ENCODE peak calls at places on chromosomes 5 and 9, in ten cellular contexts. One of them, this sample, is unnamed.

GRCh38 chr5:428219-428618 is 14.8 kb upstream of the EXOC3 start:
- DNase-seq in keratinocyte: no peak
- DNase-seq in gastrocnemius medialis: no peak
- DNase-seq in endothelial cell: no peak
- DNase-seq in ovary: no peak
- DNase-seq in dorsolateral prefrontal cortex: peak; percentile 35
- DNase-seq in HL-60: no peak
- DNase-seq in CD4-positive, alpha-beta T cell: no peak
- DNase-seq in cardiac muscle cell: no peak
- DNase-seq in transverse colon: no peak
- DNase-seq in this sample: no peak

GRCh38 chr9:121340676-121341392 is 29.2 kb downstream of the STOM start:
- DNase-seq in keratinocyte: no peak
- DNase-seq in gastrocnemius medialis: no peak
- DNase-seq in endothelial cell: no peak
- DNase-seq in ovary: no peak
- DNase-seq in dorsolateral prefrontal cortex: no peak
- DNase-seq in HL-60: no peak
- DNase-seq in CD4-positive, alpha-beta T cell: no peak
- DNase-seq in cardiac muscle cell: no peak
- DNase-seq in transverse colon: no peak
- DNase-seq in this sample: no peak

GRCh38 chr9:108272350-108272899 is 583.4 kb downstream of the ACTL7B start:
- DNase-seq in keratinocyte: no peak
- DNase-seq in gastrocnemius medialis: peak; percentile 6
- DNase-seq in endothelial cell: peak; percentile 34
- DNase-seq in ovary: peak; percentile 56
- DNase-seq in dorsolateral prefrontal cortex: no peak
- DNase-seq in HL-60: peak; percentile 15
- DNase-seq in CD4-positive, alpha-beta T cell: no peak
- DNase-seq in cardiac muscle cell: peak; percentile 75
- DNase-seq in transverse colon: peak; percentile 66
- DNase-seq in this sample: no peak

GRCh38 chr9:23683021-23683431 is 143.0 kb downstream of the ELAVL2 start:
- DNase-seq in keratinocyte: no peak
- DNase-seq in gastrocnemius medialis: no peak
- DNase-seq in endothelial cell: no peak
- DNase-seq in ovary: no peak
- DNase-seq in dorsolateral prefrontal cortex: no peak
- DNase-seq in HL-60: no peak
- DNase-seq in CD4-positive, alpha-beta T cell: no peak
- DNase-seq in cardiac muscle cell: no peak
- DNase-seq in transverse colon: no peak
- DNase-seq in this sample: no peak

GRCh38 chr9:131398204-131398603 is 4.3 kb downstream of the PRRC2B start:
- DNase-seq in keratinocyte: no peak
- DNase-seq in gastrocnemius medialis: peak; percentile 60
- DNase-seq in endothelial cell: no peak
- DNase-seq in ovary: no peak
- DNase-seq in dorsolateral prefrontal cortex: no peak
- DNase-seq in HL-60: peak; percentile 89
- DNase-seq in CD4-positive, alpha-beta T cell: peak; percentile 58
- DNase-seq in cardiac muscle cell: no peak
- DNase-seq in transverse colon: peak; percentile 45
- DNase-seq in this sample: no peak

GRCh38 chr5:84372066-84372700 is 12.5 kb downstream of the EDIL3 start:
- DNase-seq in keratinocyte: no peak
- DNase-seq in gastrocnemius medialis: no peak
- DNase-seq in endothelial cell: no peak
- DNase-seq in ovary: no peak
- DNase-seq in dorsolateral prefrontal cortex: no peak
- DNase-seq in HL-60: no peak
- DNase-seq in CD4-positive, alpha-beta T cell: no peak
- DNase-seq in cardiac muscle cell: peak; percentile 93
- DNase-seq in transverse colon: no peak
- DNase-seq in this sample: no peak

GRCh38 chr5:51181495-51181894 is 201.8 kb upstream of the ISL1 start:
- DNase-seq in keratinocyte: no peak
- DNase-seq in gastrocnemius medialis: no peak
- DNase-seq in endothelial cell: no peak
- DNase-seq in ovary: no peak
- DNase-seq in dorsolateral prefrontal cortex: no peak
- DNase-seq in HL-60: no peak
- DNase-seq in CD4-positive, alpha-beta T cell: no peak
- DNase-seq in cardiac muscle cell: no peak
- DNase-seq in transverse colon: no peak
- DNase-seq in this sample: no peak

GRCh38 chr9:133995012-133995896 is 3.1 kb upstream of the VAV2 start:
- DNase-seq in keratinocyte: no peak
- DNase-seq in gastrocnemius medialis: no peak
- DNase-seq in endothelial cell: no peak
- DNase-seq in ovary: no peak
- DNase-seq in dorsolateral prefrontal cortex: no peak
- DNase-seq in HL-60: no peak
- DNase-seq in CD4-positive, alpha-beta T cell: no peak
- DNase-seq in cardiac muscle cell: no peak
- DNase-seq in transverse colon: no peak
- DNase-seq in this sample: no peak

GRCh38 chr9:74742176-74742575 is 145.5 kb downstream of the TRPM6 start:
- DNase-seq in keratinocyte: no peak
- DNase-seq in gastrocnemius medialis: no peak
- DNase-seq in endothelial cell: no peak
- DNase-seq in ovary: no peak
- DNase-seq in dorsolateral prefrontal cortex: no peak
- DNase-seq in HL-60: no peak
- DNase-seq in CD4-positive, alpha-beta T cell: no peak
- DNase-seq in cardiac muscle cell: no peak
- DNase-seq in transverse colon: no peak
- DNase-seq in this sample: no peak

GRCh38 chr5:177004961-177005360 is 1.6 kb downstream of the UIMC1 start:
- DNase-seq in keratinocyte: no peak
- DNase-seq in gastrocnemius medialis: no peak
- DNase-seq in endothelial cell: no peak
- DNase-seq in ovary: no peak
- DNase-seq in dorsolateral prefrontal cortex: no peak
- DNase-seq in HL-60: no peak
- DNase-seq in CD4-positive, alpha-beta T cell: no peak
- DNase-seq in cardiac muscle cell: no peak
- DNase-seq in transverse colon: no peak
- DNase-seq in this sample: no peak

GRCh38 chr9:89821081-89821480 is 216.3 kb downstream of the GADD45G start:
- DNase-seq in keratinocyte: no peak
- DNase-seq in gastrocnemius medialis: no peak
- DNase-seq in endothelial cell: no peak
- DNase-seq in ovary: no peak
- DNase-seq in dorsolateral prefrontal cortex: no peak
- DNase-seq in HL-60: no peak
- DNase-seq in CD4-positive, alpha-beta T cell: no peak
- DNase-seq in cardiac muscle cell: peak; percentile 21
- DNase-seq in transverse colon: no peak
- DNase-seq in this sample: no peak

GRCh38 chr5:9059920-9060691 is 485.8 kb downstream of the SEMA5A start:
- DNase-seq in keratinocyte: peak; percentile 73
- DNase-seq in gastrocnemius medialis: no peak
- DNase-seq in endothelial cell: no peak
- DNase-seq in ovary: no peak
- DNase-seq in dorsolateral prefrontal cortex: no peak
- DNase-seq in HL-60: no peak
- DNase-seq in CD4-positive, alpha-beta T cell: no peak
- DNase-seq in cardiac muscle cell: peak; percentile 76
- DNase-seq in transverse colon: no peak
- DNase-seq in this sample: no peak

GRCh38 chr5:38104497-38105230 is 153.7 kb upstream of the EGFLAM start:
- DNase-seq in keratinocyte: no peak
- DNase-seq in gastrocnemius medialis: no peak
- DNase-seq in endothelial cell: no peak
- DNase-seq in ovary: no peak
- DNase-seq in dorsolateral prefrontal cortex: no peak
- DNase-seq in HL-60: no peak
- DNase-seq in CD4-positive, alpha-beta T cell: no peak
- DNase-seq in cardiac muscle cell: no peak
- DNase-seq in transverse colon: no peak
- DNase-seq in this sample: no peak

GRCh38 chr9:127418037-127418471 is 6.1 kb upstream of the ZNF79 start:
- DNase-seq in keratinocyte: no peak
- DNase-seq in gastrocnemius medialis: no peak
- DNase-seq in endothelial cell: peak; percentile 67
- DNase-seq in ovary: no peak
- DNase-seq in dorsolateral prefrontal cortex: no peak
- DNase-seq in HL-60: peak; percentile 32
- DNase-seq in CD4-positive, alpha-beta T cell: no peak
- DNase-seq in cardiac muscle cell: peak; percentile 12
- DNase-seq in transverse colon: no peak
- DNase-seq in this sample: no peak

GRCh38 chr5:153159611-153160010 is 330.9 kb upstream of the GRIA1 start:
- DNase-seq in keratinocyte: no peak
- DNase-seq in gastrocnemius medialis: no peak
- DNase-seq in endothelial cell: no peak
- DNase-seq in ovary: no peak
- DNase-seq in dorsolateral prefrontal cortex: no peak
- DNase-seq in HL-60: no peak
- DNase-seq in CD4-positive, alpha-beta T cell: no peak
- DNase-seq in cardiac muscle cell: peak; percentile 11
- DNase-seq in transverse colon: no peak
- DNase-seq in this sample: no peak

DNA sequence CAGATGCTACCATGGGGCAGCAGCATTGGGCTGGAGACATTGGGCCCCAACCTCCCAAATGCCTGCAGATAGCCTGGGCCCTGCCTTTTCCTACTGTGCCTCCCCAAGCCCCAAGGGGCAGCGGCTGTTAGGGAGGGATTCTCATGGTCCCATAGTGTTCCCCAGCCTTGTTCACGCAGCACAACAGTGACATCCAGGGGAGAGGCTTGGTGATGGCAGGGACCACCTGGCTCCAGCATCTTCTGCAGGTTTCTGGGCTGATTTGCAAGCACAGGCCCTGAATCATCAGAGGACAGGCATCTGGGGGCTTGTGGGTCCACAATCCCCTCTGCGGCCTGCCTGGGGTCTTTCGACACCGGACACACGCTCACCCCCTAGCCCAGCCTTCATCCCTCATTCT is 354.6 kb downstream of the SLIT3 start:
- DNase-seq in keratinocyte: no peak
- DNase-seq in gastrocnemius medialis: no peak
- DNase-seq in endothelial cell: peak; percentile 38
- DNase-seq in ovary: no peak
- DNase-seq in dorsolateral prefrontal cortex: no peak
- DNase-seq in HL-60: no peak
- DNase-seq in CD4-positive, alpha-beta T cell: no peak
- DNase-seq in cardiac muscle cell: peak; percentile 13
- DNase-seq in transverse colon: no peak
- DNase-seq in this sample: peak; percentile 9
- TF ChIP-seq CTCF in keratinocyte: no peak
- TF ChIP-seq CTCF in gastrocnemius medialis: no peak
- TF ChIP-seq CTCF in endothelial cell: no peak
- TF ChIP-seq CTCF in ovary: no peak
- TF ChIP-seq CTCF in dorsolateral prefrontal cortex: peak; percentile 18
- TF ChIP-seq CTCF in HL-60: no peak
- TF ChIP-seq CTCF in CD4-positive, alpha-beta T cell: no peak
- TF ChIP-seq CTCF in cardiac muscle cell: peak; percentile 33
- TF ChIP-seq CTCF in transverse colon: no peak
- TF ChIP-seq CTCF in this sample: peak; percentile 46

GRCh38 chr9:37295796-37296195 is 126.7 kb upstream of the GRHPR start:
- DNase-seq in keratinocyte: no peak
- DNase-seq in gastrocnemius medialis: no peak
- DNase-seq in endothelial cell: no peak
- DNase-seq in ovary: no peak
- DNase-seq in dorsolateral prefrontal cortex: no peak
- DNase-seq in HL-60: no peak
- DNase-seq in CD4-positive, alpha-beta T cell: no peak
- DNase-seq in cardiac muscle cell: no peak
- DNase-seq in transverse colon: no peak
- DNase-seq in this sample: no peak
- TF ChIP-seq CTCF in keratinocyte: peak; percentile 37
- TF ChIP-seq CTCF in gastrocnemius medialis: no peak
- TF ChIP-seq CTCF in endothelial cell: peak; percentile 38
- TF ChIP-seq CTCF in ovary: no peak
- TF ChIP-seq CTCF in dorsolateral prefrontal cortex: no peak
- TF ChIP-seq CTCF in HL-60: no peak
- TF ChIP-seq CTCF in CD4-positive, alpha-beta T cell: no peak
- TF ChIP-seq CTCF in cardiac muscle cell: peak; percentile 12
- TF ChIP-seq CTCF in transverse colon: no peak
- TF ChIP-seq CTCF in this sample: peak; percentile 36

DNA sequence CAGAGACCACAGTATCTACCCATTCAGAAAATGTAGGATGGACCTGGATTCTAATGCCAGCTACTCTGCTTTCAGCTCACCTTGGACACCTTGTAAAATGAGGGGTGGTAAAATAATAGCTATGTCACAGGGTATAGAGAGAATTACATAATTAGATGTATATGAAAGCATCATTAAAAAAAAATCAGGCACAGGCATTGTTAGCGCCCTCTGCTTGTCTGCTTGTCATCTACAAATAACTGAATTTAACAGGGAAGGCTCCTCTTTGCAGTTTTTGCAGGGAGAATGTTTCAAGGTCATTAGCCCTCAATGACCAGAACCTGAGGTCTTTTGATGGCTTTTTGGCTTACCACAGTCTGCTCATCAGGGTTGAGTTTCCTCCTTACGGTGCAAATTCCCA is 58.0 kb downstream of the GPR21 start:
- DNase-seq in keratinocyte: no peak
- DNase-seq in gastrocnemius medialis: no peak
- DNase-seq in endothelial cell: no peak
- DNase-seq in ovary: no peak
- DNase-seq in dorsolateral prefrontal cortex: no peak
- DNase-seq in HL-60: no peak
- DNase-seq in CD4-positive, alpha-beta T cell: no peak
- DNase-seq in cardiac muscle cell: no peak
- DNase-seq in transverse colon: no peak
- DNase-seq in this sample: no peak
- TF ChIP-seq CTCF in keratinocyte: no peak
- TF ChIP-seq CTCF in gastrocnemius medialis: no peak
- TF ChIP-seq CTCF in endothelial cell: no peak
- TF ChIP-seq CTCF in ovary: no peak
- TF ChIP-seq CTCF in dorsolateral prefrontal cortex: no peak
- TF ChIP-seq CTCF in HL-60: no peak
- TF ChIP-seq CTCF in CD4-positive, alpha-beta T cell: no peak
- TF ChIP-seq CTCF in cardiac muscle cell: no peak
- TF ChIP-seq CTCF in transverse colon: no peak
- TF ChIP-seq CTCF in this sample: no peak

DNA sequence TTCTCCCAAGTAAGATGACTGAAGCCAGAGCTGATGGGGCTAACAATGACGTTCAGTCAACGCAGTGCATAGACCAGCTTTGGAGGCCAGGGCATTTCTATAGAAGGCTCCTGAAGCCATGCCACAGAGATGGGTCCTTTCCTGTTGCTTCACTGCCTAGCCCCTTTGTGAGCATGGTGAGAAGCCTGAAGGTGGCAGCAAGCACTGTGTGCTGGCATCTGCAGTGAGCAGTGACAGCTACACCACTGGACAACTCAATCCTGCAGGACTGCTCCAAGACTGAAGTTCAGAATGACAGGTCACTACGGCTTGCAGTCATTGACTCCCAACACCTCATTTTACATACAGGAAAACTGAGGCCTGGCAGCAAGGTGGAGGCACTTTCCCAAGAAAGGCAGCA is 229.0 kb downstream of the TSSK1B start:
- DNase-seq in keratinocyte: no peak
- DNase-seq in gastrocnemius medialis: no peak
- DNase-seq in endothelial cell: no peak
- DNase-seq in ovary: no peak
- DNase-seq in dorsolateral prefrontal cortex: no peak
- DNase-seq in HL-60: no peak
- DNase-seq in CD4-positive, alpha-beta T cell: no peak
- DNase-seq in cardiac muscle cell: no peak
- DNase-seq in transverse colon: no peak
- DNase-seq in this sample: no peak
- TF ChIP-seq CTCF in keratinocyte: peak; percentile 27
- TF ChIP-seq CTCF in gastrocnemius medialis: no peak
- TF ChIP-seq CTCF in endothelial cell: no peak
- TF ChIP-seq CTCF in ovary: no peak
- TF ChIP-seq CTCF in dorsolateral prefrontal cortex: peak; percentile 43
- TF ChIP-seq CTCF in HL-60: no peak
- TF ChIP-seq CTCF in CD4-positive, alpha-beta T cell: no peak
- TF ChIP-seq CTCF in cardiac muscle cell: peak; percentile 8
- TF ChIP-seq CTCF in transverse colon: no peak
- TF ChIP-seq CTCF in this sample: no peak